ENCODE peak calls at places on chromosome 6, in five cellular contexts. One of them, this sample, is unnamed.

GRCh38 chr6:89834884-89835792 is 5.5 kb downstream of the CASP8AP2 start:
- DNase-seq in IMR-90: peak
- DNase-seq in fibroblast of mammary gland: peak
- DNase-seq in cardiac muscle cell: no peak
- DNase-seq in psoas muscle: no peak
- DNase-seq in this sample: no peak

GRCh38 chr6:42269553-42269952 is 51.9 kb upstream of the MRPS10 start:
- DNase-seq in IMR-90: no peak
- DNase-seq in fibroblast of mammary gland: no peak
- DNase-seq in psoas muscle: no peak
- DNase-seq in cardiac muscle cell: no peak
- DNase-seq in this sample: no peak

GRCh38 chr6:44474643-44475042 is 87.1 kb downstream of the CDC5L start:
- DNase-seq in IMR-90: no peak
- DNase-seq in fibroblast of mammary gland: no peak
- DNase-seq in cardiac muscle cell: no peak
- DNase-seq in psoas muscle: no peak
- DNase-seq in this sample: no peak

GRCh38 chr6:169648617-169649016 is 53.2 kb downstream of the WDR27 start:
- DNase-seq in cardiac muscle cell: no peak
- DNase-seq in IMR-90: no peak
- DNase-seq in fibroblast of mammary gland: no peak
- DNase-seq in psoas muscle: no peak
- DNase-seq in this sample: no peak

GRCh38 chr6:166707045-166707444 is 80.0 kb upstream of the RPS6KA2 start:
- DNase-seq in fibroblast of mammary gland: peak
- DNase-seq in IMR-90: peak
- DNase-seq in psoas muscle: peak
- DNase-seq in cardiac muscle cell: peak
- DNase-seq in this sample: peak

GRCh38 chr6:125751334-125751916 is 2.0 kb downstream of the HEY2 start:
- DNase-seq in cardiac muscle cell: no peak
- DNase-seq in psoas muscle: no peak
- DNase-seq in fibroblast of mammary gland: no peak
- DNase-seq in IMR-90: no peak
- DNase-seq in this sample: no peak

GRCh38 chr6:111871725-111872520 is 1.3 kb downstream of the FYN start:
- DNase-seq in psoas muscle: no peak
- DNase-seq in IMR-90: peak
- DNase-seq in fibroblast of mammary gland: peak
- DNase-seq in cardiac muscle cell: peak
- DNase-seq in this sample: peak

GRCh38 chr6:118697554-118697953 is 46.2 kb upstream of the CEP85L start:
- DNase-seq in IMR-90: no peak
- DNase-seq in cardiac muscle cell: no peak
- DNase-seq in fibroblast of mammary gland: no peak
- DNase-seq in psoas muscle: peak
- DNase-seq in this sample: no peak

GRCh38 chr6:99547526-99547925 is 20.9 kb downstream of the CCNC start:
- DNase-seq in psoas muscle: no peak
- DNase-seq in cardiac muscle cell: no peak
- DNase-seq in IMR-90: no peak
- DNase-seq in fibroblast of mammary gland: no peak
- DNase-seq in this sample: no peak

GRCh38 chr6:2183235-2183634 is 62.2 kb downstream of the GMDS start:
- DNase-seq in cardiac muscle cell: no peak
- DNase-seq in psoas muscle: no peak
- DNase-seq in IMR-90: no peak
- DNase-seq in fibroblast of mammary gland: no peak
- DNase-seq in this sample: no peak
- TF ChIP-seq CTCF in cardiac muscle cell: no peak
- TF ChIP-seq CTCF in psoas muscle: no peak
- TF ChIP-seq CTCF in IMR-90: no peak
- TF ChIP-seq CTCF in fibroblast of mammary gland: no peak
- TF ChIP-seq CTCF in this sample: no peak

GRCh38 chr6:51541847-51542246 is 545.6 kb downstream of the PKHD1 start:
- DNase-seq in cardiac muscle cell: no peak
- DNase-seq in fibroblast of mammary gland: peak
- DNase-seq in psoas muscle: no peak
- DNase-seq in IMR-90: no peak
- DNase-seq in this sample: peak
- TF ChIP-seq CTCF in cardiac muscle cell: no peak
- TF ChIP-seq CTCF in fibroblast of mammary gland: no peak
- TF ChIP-seq CTCF in psoas muscle: no peak
- TF ChIP-seq CTCF in IMR-90: no peak
- TF ChIP-seq CTCF in this sample: peak

GRCh38 chr6:13917141-13917540 is 7.6 kb upstream of the RNF182 start:
- DNase-seq in cardiac muscle cell: no peak
- DNase-seq in fibroblast of mammary gland: no peak
- DNase-seq in IMR-90: no peak
- DNase-seq in psoas muscle: no peak
- DNase-seq in this sample: no peak

GRCh38 chr6:13914346-13914745 is 10.4 kb upstream of the RNF182 start:
- DNase-seq in cardiac muscle cell: no peak
- DNase-seq in psoas muscle: no peak
- DNase-seq in IMR-90: peak
- DNase-seq in fibroblast of mammary gland: peak
- DNase-seq in this sample: no peak

GRCh38 chr6:13916230-13916944 is 8.4 kb upstream of the RNF182 start:
- DNase-seq in IMR-90: peak
- DNase-seq in psoas muscle: no peak
- DNase-seq in fibroblast of mammary gland: peak
- DNase-seq in cardiac muscle cell: no peak
- DNase-seq in this sample: no peak

GRCh38 chr6:13913226-13914001 is 11.3 kb upstream of the RNF182 start:
- DNase-seq in cardiac muscle cell: no peak
- DNase-seq in fibroblast of mammary gland: no peak
- DNase-seq in IMR-90: no peak
- DNase-seq in psoas muscle: no peak
- DNase-seq in this sample: no peak

DNA sequence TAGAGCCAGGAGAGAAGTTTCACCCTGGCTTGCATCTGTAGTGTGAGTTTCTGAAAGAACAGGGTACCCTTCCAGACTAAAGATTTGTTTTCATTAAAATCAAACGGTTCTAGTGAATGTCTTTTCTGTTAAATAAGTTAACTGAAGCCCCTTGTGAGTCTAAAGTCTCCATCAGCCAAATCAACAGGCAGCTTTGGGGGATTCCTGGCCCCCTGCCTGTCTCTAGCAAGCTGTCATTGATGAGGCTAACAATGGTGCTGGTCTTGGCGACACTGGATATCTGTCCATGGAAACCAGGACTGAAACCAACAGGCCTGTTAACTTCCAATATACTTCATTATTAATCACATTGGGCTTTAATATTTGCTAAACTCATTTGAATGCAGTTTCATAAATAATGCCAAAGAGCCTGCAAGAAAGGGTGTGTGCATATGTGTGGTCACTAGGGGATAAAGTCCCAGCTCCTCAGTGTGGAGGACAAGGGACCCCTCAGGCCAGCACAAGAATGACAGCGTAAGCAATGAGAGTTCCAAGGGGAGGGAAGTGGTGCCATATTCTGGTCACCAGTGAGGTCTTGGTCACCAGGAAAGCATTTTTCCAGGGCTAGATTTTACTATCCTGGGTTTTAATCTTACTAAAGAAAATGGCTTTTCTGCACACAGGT is 9.1 kb upstream of the RNF182 start:
- DNase-seq in psoas muscle: no peak
- DNase-seq in IMR-90: no peak
- DNase-seq in cardiac muscle cell: no peak
- DNase-seq in fibroblast of mammary gland: no peak
- DNase-seq in this sample: no peak
- TF ChIP-seq CTCF in psoas muscle: no peak
- TF ChIP-seq CTCF in IMR-90: no peak
- TF ChIP-seq CTCF in cardiac muscle cell: no peak
- TF ChIP-seq CTCF in fibroblast of mammary gland: no peak
- TF ChIP-seq CTCF in this sample: no peak

DNA sequence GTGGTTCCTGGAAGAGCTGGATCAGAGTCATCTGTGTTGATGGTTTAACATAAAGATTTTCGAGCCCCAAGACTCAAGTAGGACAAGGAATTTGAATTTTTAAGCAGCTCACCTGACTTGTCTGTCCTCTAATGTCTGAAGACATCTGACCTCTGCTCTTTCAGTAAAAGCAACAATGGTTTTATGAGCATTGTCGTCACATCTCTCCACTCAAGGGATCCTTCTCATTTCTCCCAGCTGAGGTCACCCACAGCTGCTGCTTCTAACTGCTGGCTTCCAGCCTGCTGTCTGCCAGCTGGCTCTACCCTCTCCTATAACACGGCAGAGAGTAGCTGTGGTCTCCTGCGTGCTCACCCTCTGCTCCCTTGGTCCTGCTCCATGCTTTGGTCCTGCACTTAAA is 24.7 kb upstream of the HDAC2 start:
- DNase-seq in fibroblast of mammary gland: peak
- DNase-seq in IMR-90: peak
- DNase-seq in cardiac muscle cell: peak
- DNase-seq in psoas muscle: peak
- DNase-seq in this sample: no peak
- TF ChIP-seq CTCF in fibroblast of mammary gland: no peak
- TF ChIP-seq CTCF in IMR-90: no peak
- TF ChIP-seq CTCF in cardiac muscle cell: no peak
- TF ChIP-seq CTCF in psoas muscle: no peak
- TF ChIP-seq CTCF in this sample: no peak

DNA sequence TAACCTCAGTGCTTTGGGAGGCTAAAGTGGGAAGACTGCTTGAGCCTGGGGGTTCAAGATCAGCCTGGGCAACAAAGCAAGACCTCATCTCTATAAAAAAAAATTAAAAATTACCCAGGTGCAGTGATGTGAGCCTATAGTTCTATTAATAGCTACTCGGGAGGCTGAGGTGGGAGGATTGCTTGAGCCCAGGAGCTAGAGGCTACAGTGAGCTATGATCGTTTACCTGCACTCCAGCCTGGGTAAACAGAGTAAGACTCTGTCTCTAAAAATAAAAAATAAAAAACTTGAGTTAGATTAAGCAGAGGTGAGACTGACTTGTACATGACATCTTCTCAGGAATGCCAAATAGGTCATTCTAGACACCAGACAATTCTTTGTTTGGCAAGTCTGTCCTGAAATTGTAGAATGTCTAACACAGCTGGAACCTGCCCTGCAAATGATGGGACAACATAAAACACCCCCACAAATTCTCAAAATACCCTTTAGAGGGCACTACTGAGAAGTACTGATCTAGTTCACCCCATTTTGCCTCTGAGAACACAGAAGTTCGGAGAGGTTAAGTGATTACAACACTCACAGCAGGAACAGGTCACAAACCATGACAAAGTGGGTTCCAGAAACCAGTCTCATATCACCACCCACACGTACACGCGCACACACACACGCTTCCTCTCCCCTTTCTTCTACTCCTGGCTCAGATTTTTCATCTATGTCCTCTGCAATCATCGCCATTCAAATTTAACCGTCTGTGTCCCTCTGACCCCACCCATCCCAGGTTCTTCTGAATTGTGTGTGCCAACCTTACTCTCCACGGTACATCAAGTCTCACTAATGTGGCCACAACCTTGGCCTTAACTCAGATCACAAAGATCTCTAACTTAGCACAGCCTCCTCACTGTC is 38.3 kb downstream of the ARHGAP18 start:
- DNase-seq in psoas muscle: peak
- DNase-seq in cardiac muscle cell: no peak
- DNase-seq in fibroblast of mammary gland: peak
- DNase-seq in IMR-90: no peak
- DNase-seq in this sample: no peak
- TF ChIP-seq CTCF in psoas muscle: no peak
- TF ChIP-seq CTCF in cardiac muscle cell: peak
- TF ChIP-seq CTCF in fibroblast of mammary gland: peak
- TF ChIP-seq CTCF in IMR-90: peak
- TF ChIP-seq CTCF in this sample: no peak

GRCh38 chr6:83381949-83382348 is 48.9 kb downstream of the ME1 start:
- DNase-seq in cardiac muscle cell: no peak
- DNase-seq in fibroblast of mammary gland: no peak
- DNase-seq in psoas muscle: no peak
- DNase-seq in IMR-90: no peak
- DNase-seq in this sample: no peak

GRCh38 chr6:83384751-83385150 is 46.1 kb downstream of the ME1 start:
- DNase-seq in cardiac muscle cell: no peak
- DNase-seq in fibroblast of mammary gland: no peak
- DNase-seq in IMR-90: no peak
- DNase-seq in psoas muscle: no peak
- DNase-seq in this sample: no peak

GRCh38 chr6:83378621-83379388 is 52.0 kb downstream of the ME1 start:
- DNase-seq in fibroblast of mammary gland: peak
- DNase-seq in IMR-90: peak
- DNase-seq in psoas muscle: no peak
- DNase-seq in cardiac muscle cell: no peak
- DNase-seq in this sample: no peak
- TF ChIP-seq CTCF in fibroblast of mammary gland: no peak
- TF ChIP-seq CTCF in IMR-90: no peak
- TF ChIP-seq CTCF in psoas muscle: no peak
- TF ChIP-seq CTCF in cardiac muscle cell: no peak
- TF ChIP-seq CTCF in this sample: no peak

GRCh38 chr6:78770766-78771165 is 96.6 kb upstream of the IRAK1BP1 start:
- DNase-seq in IMR-90: no peak
- DNase-seq in fibroblast of mammary gland: peak
- DNase-seq in psoas muscle: no peak
- DNase-seq in cardiac muscle cell: no peak
- DNase-seq in this sample: no peak
- TF ChIP-seq CTCF in IMR-90: peak
- TF ChIP-seq CTCF in fibroblast of mammary gland: no peak
- TF ChIP-seq CTCF in psoas muscle: no peak
- TF ChIP-seq CTCF in cardiac muscle cell: no peak
- TF ChIP-seq CTCF in this sample: no peak